ENCODE peak calls at places on chromosome 16, in four cellular contexts. One of them, this sample, is unnamed.

GRCh38 chr16:82195917-82196494 is 26.0 kb upstream of the MPHOSPH6 start:
- DNase-seq in neuronal stem cell: no peak
- DNase-seq in endothelial cell of umbilical vein: peak
- DNase-seq in Karpas-422: no peak
- DNase-seq in this sample: no peak

GRCh38 chr16:51002889-51003490 is 148.1 kb downstream of the SALL1 start:
- DNase-seq in neuronal stem cell: no peak
- DNase-seq in endothelial cell of umbilical vein: no peak
- DNase-seq in Karpas-422: no peak
- DNase-seq in this sample: no peak

GRCh38 chr16:14955546-14956231 is 18.4 kb downstream of the NPIPA1 start:
- DNase-seq in neuronal stem cell: no peak
- DNase-seq in endothelial cell of umbilical vein: no peak
- DNase-seq in Karpas-422: no peak
- DNase-seq in this sample: no peak

GRCh38 chr16:22323998-22324786 is 27.0 kb downstream of the POLR3E start:
- DNase-seq in neuronal stem cell: no peak
- DNase-seq in endothelial cell of umbilical vein: no peak
- DNase-seq in Karpas-422: no peak
- DNase-seq in this sample: no peak

GRCh38 chr16:24036614-24037013 is 200.8 kb downstream of the PRKCB start:
- DNase-seq in neuronal stem cell: peak
- DNase-seq in endothelial cell of umbilical vein: peak
- DNase-seq in Karpas-422: peak
- DNase-seq in this sample: peak

GRCh38 chr16:50547340-50547865 is 793 bp upstream of the NKD1 start:
- DNase-seq in neuronal stem cell: peak
- DNase-seq in endothelial cell of umbilical vein: no peak
- DNase-seq in Karpas-422: no peak
- DNase-seq in this sample: no peak

GRCh38 chr16:55660776-55661175 is 5.0 kb downstream of the SLC6A2 start:
- DNase-seq in neuronal stem cell: no peak
- DNase-seq in endothelial cell of umbilical vein: no peak
- DNase-seq in Karpas-422: no peak
- DNase-seq in this sample: no peak

GRCh38 chr16:25553711-25554436 is 137.9 kb upstream of the HS3ST4 start:
- DNase-seq in neuronal stem cell: no peak
- DNase-seq in endothelial cell of umbilical vein: no peak
- DNase-seq in Karpas-422: no peak
- DNase-seq in this sample: peak

GRCh38 chr16:57704011-57704904 is 9.7 kb downstream of the DRC7 start:
- DNase-seq in neuronal stem cell: no peak
- DNase-seq in endothelial cell of umbilical vein: no peak
- DNase-seq in Karpas-422: no peak
- DNase-seq in this sample: no peak

GRCh38 chr16:726438-727290 is at the start of the genes CCDC78 and HAGHL:
- DNase-seq in neuronal stem cell: no peak
- DNase-seq in endothelial cell of umbilical vein: peak
- DNase-seq in Karpas-422: peak
- DNase-seq in this sample: peak

GRCh38 chr16:21116148-21116693 is 34.4 kb downstream of the DNAH3 start:
- DNase-seq in neuronal stem cell: no peak
- DNase-seq in endothelial cell of umbilical vein: peak
- DNase-seq in Karpas-422: peak
- DNase-seq in this sample: peak

GRCh38 chr16:66935319-66936011 is at the start of gene CES2:
- DNase-seq in neuronal stem cell: no peak
- DNase-seq in endothelial cell of umbilical vein: peak
- DNase-seq in Karpas-422: no peak
- DNase-seq in this sample: peak

GRCh38 chr16:49492896-49493620 is 119.5 kb downstream of the C16orf78 start:
- DNase-seq in neuronal stem cell: no peak
- DNase-seq in endothelial cell of umbilical vein: no peak
- DNase-seq in Karpas-422: no peak
- DNase-seq in this sample: no peak

GRCh38 chr16:80931985-80932720 is 74.5 kb downstream of the CMC2 start:
- DNase-seq in neuronal stem cell: peak
- DNase-seq in endothelial cell of umbilical vein: peak
- DNase-seq in Karpas-422: no peak
- DNase-seq in this sample: peak

GRCh38 chr16:66275795-66276428 is 90.6 kb upstream of the CDH5 start:
- DNase-seq in neuronal stem cell: no peak
- DNase-seq in endothelial cell of umbilical vein: peak
- DNase-seq in Karpas-422: peak
- DNase-seq in this sample: peak

GRCh38 chr16:1763521-1764511 is 7.5 kb downstream of the NME3 start:
- DNase-seq in neuronal stem cell: peak
- DNase-seq in endothelial cell of umbilical vein: no peak
- DNase-seq in Karpas-422: peak
- DNase-seq in this sample: peak

GRCh38 chr16:65441501-65441900 is 319.6 kb upstream of the CDH11 start:
- DNase-seq in neuronal stem cell: no peak
- DNase-seq in endothelial cell of umbilical vein: no peak
- DNase-seq in Karpas-422: no peak
- DNase-seq in this sample: no peak

GRCh38 chr16:19147627-19148026 is 20.4 kb upstream of the SYT17 start:
- DNase-seq in neuronal stem cell: no peak
- DNase-seq in endothelial cell of umbilical vein: no peak
- DNase-seq in Karpas-422: no peak
- DNase-seq in this sample: no peak

GRCh38 chr16:19139436-19140091 is 25.8 kb downstream of the ITPRIPL2 start:
- DNase-seq in neuronal stem cell: no peak
- DNase-seq in endothelial cell of umbilical vein: no peak
- DNase-seq in Karpas-422: no peak
- DNase-seq in this sample: no peak

GRCh38 chr16:19140392-19140791 is 26.6 kb downstream of the ITPRIPL2 start:
- DNase-seq in neuronal stem cell: no peak
- DNase-seq in endothelial cell of umbilical vein: no peak
- DNase-seq in Karpas-422: no peak
- DNase-seq in this sample: no peak

GRCh38 chr16:19138601-19139000 is 24.8 kb downstream of the ITPRIPL2 start:
- DNase-seq in neuronal stem cell: no peak
- DNase-seq in endothelial cell of umbilical vein: peak
- DNase-seq in Karpas-422: no peak
- DNase-seq in this sample: peak

GRCh38 chr16:19143241-19143640 is 24.8 kb upstream of the SYT17 start:
- DNase-seq in neuronal stem cell: no peak
- DNase-seq in endothelial cell of umbilical vein: no peak
- DNase-seq in Karpas-422: no peak
- DNase-seq in this sample: no peak
- H3K4me2 ChIP-seq in neuronal stem cell: no peak
- H3K4me2 ChIP-seq in endothelial cell of umbilical vein: no peak
- H3K4me2 ChIP-seq in Karpas-422: no peak
- H3K4me2 ChIP-seq in this sample: no peak

DNA sequence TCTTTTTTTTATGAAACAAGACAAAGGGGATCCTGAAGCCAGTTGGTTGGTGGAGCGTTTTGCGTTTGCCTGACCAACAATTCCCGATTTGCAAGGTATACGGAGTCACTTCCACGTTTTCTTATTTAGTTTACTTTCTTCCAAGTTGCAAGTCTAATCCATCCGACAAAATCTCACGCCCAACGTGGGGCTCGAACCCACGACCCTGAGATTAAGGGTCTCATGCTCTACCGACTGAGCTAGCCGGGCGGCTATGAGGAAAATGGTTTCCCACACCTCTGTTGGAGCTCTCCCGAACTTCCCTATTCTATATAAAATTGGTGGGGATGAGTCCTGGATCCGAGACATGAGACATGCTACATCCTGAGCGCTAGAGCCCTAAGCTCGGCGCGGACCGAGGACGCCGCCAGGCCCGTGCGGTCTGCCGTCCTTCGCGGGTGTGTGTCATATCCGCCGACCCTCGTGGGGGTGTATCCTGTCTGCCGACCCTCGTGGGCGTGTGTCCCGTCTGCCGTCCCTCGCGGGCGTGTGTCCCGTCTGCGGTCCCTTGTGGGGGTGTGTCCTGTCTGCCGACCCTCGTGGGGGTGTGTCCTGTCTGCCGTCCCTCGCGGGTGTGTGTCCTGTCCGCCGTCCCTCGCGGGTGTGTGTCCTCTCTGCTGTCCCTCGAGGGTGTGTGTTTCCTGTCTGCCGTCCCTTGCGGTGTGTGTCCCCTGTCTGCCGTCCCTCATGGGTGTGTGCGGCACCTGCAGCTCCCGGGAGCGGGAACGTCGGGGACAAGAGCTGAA is 22.6 kb downstream of the ZNF213 start:
- DNase-seq in neuronal stem cell: peak
- DNase-seq in endothelial cell of umbilical vein: peak
- DNase-seq in Karpas-422: peak
- DNase-seq in this sample: peak
- H2AFZ ChIP-seq in neuronal stem cell: peak
- H2AFZ ChIP-seq in endothelial cell of umbilical vein: peak
- H2AFZ ChIP-seq in Karpas-422: no peak
- H2AFZ ChIP-seq in this sample: peak

GRCh38 chr16:4169415-4169814 is 53.2 kb upstream of the ADCY9 start:
- DNase-seq in neuronal stem cell: no peak
- DNase-seq in endothelial cell of umbilical vein: no peak
- DNase-seq in Karpas-422: no peak
- DNase-seq in this sample: no peak

GRCh38 chr16:4175849-4176248 is 59.6 kb upstream of the ADCY9 start:
- DNase-seq in neuronal stem cell: no peak
- DNase-seq in endothelial cell of umbilical vein: no peak
- DNase-seq in Karpas-422: no peak
- DNase-seq in this sample: peak

GRCh38 chr16:4176794-4177438 is 60.7 kb upstream of the ADCY9 start:
- DNase-seq in neuronal stem cell: no peak
- DNase-seq in endothelial cell of umbilical vein: no peak
- DNase-seq in Karpas-422: peak
- DNase-seq in this sample: peak

DNA sequence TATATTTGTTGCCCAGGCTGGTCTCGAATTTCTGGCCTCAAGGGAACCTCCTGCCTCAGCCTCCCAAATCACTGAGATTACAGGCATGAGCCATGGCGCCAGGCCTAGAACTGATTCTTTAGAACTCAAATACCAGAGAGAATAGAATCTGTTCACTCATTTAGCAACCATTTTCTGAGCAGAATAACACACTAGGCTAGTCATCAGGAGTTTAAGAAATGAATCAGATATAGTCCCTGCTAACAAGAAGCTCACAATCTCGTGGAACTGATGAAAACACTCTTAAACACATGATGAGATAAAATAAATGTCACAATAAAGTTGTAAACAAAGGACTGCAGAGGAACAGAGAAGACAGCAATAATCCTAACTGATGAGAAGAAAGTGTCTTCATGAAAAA is 55.8 kb upstream of the ADCY9 start:
- DNase-seq in neuronal stem cell: no peak
- DNase-seq in endothelial cell of umbilical vein: no peak
- DNase-seq in Karpas-422: no peak
- DNase-seq in this sample: no peak
- H3K4me2 ChIP-seq in neuronal stem cell: no peak
- H3K4me2 ChIP-seq in endothelial cell of umbilical vein: no peak
- H3K4me2 ChIP-seq in Karpas-422: no peak
- H3K4me2 ChIP-seq in this sample: no peak

DNA sequence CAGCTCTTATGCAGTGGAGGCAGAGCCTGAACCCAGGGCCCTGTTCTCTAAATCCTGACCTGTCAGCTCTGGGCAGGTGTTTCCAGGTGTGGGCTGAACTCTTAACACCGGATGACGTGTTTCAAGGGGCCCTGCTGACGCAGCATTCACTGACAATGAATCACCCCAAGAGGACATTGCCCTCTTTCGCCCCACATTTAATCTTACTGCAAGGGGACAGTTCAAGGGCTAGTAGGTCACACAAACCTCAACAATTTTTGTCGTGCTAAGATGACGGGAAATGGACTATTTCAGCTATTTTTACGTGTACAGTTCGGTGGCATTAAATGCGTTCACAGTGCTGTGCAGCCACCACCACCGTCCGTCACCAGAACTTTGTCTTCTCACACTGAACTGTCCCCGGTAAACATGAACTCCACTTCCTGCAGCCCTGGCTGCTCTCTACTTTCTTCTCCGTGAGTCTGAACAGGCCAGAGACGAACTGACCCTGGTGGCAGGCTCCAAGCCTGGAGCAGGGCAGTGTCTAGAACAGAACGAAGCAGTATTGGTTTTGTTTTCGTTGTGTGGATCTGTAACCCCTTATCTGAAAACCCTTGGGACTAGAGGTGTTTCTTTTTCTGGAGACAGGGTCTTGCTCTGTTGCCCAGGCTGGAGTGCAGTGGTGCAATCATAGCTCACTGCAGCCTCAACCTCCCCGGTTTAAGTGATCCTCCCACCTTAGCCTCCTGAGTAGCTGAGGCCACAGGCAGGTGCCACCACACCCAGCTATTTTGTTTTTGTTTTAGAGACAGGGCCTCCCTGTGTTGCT is 88.4 kb upstream of the CIBAR2 start:
- DNase-seq in neuronal stem cell: no peak
- DNase-seq in endothelial cell of umbilical vein: no peak
- DNase-seq in Karpas-422: no peak
- DNase-seq in this sample: no peak
- H2AFZ ChIP-seq in neuronal stem cell: no peak
- H2AFZ ChIP-seq in endothelial cell of umbilical vein: no peak
- H2AFZ ChIP-seq in Karpas-422: no peak
- H2AFZ ChIP-seq in this sample: no peak

GRCh38 chr16:3951861-3952332 is 71.4 kb upstream of the CREBBP start:
- DNase-seq in neuronal stem cell: no peak
- DNase-seq in endothelial cell of umbilical vein: no peak
- DNase-seq in Karpas-422: no peak
- DNase-seq in this sample: peak
- H3K4me2 ChIP-seq in neuronal stem cell: no peak
- H3K4me2 ChIP-seq in endothelial cell of umbilical vein: no peak
- H3K4me2 ChIP-seq in Karpas-422: no peak
- H3K4me2 ChIP-seq in this sample: peak

GRCh38 chr16:87789437-87790277 is 23.9 kb upstream of the KLHDC4 start:
- DNase-seq in neuronal stem cell: no peak
- DNase-seq in endothelial cell of umbilical vein: no peak
- DNase-seq in Karpas-422: no peak
- DNase-seq in this sample: peak
- H2AFZ ChIP-seq in neuronal stem cell: no peak
- H2AFZ ChIP-seq in endothelial cell of umbilical vein: no peak
- H2AFZ ChIP-seq in Karpas-422: no peak
- H2AFZ ChIP-seq in this sample: peak

DNA sequence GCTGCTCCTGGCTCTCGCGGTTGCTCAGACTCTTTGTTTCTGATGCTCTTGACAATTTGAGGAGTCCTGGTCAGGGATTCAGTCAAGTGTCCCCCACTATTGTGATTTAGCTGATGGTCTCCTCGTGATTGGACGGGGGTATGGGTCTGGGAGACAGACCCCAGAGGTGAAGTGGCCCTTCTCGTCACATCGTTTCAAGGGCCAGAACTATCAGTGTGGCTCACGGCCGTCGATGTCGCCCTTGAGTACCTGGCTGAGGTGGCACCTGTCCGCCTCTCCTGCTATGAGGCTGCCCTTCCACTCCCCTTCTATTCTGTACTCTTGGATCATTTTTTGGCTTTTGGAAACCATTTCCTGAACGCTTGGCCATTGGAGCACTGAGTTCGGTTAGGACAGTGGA is 7.4 kb upstream of the MEAK7 start:
- DNase-seq in neuronal stem cell: no peak
- DNase-seq in endothelial cell of umbilical vein: no peak
- DNase-seq in Karpas-422: no peak
- DNase-seq in this sample: no peak
- H3K4me2 ChIP-seq in neuronal stem cell: no peak
- H3K4me2 ChIP-seq in endothelial cell of umbilical vein: no peak
- H3K4me2 ChIP-seq in Karpas-422: peak
- H3K4me2 ChIP-seq in this sample: no peak